ENCODE peak calls at places on chromosome 16, in seven cellular contexts. One of them, this sample, is unnamed.
A peak's percentile ranks its signal among the peaks of the same experiment; 100 is the strongest.

GRCh38 chr16:57186630-57187507 is 740 bp downstream of the RSPRY1 start:
- DNase-seq in uterus: peak; percentile 22
- DNase-seq in heart left ventricle: no peak
- DNase-seq in stomach: no peak
- DNase-seq in IMR-90: no peak
- DNase-seq in spleen: peak; percentile 79
- DNase-seq in Peyer's patch: peak; percentile 60
- DNase-seq in this sample: peak; percentile 14

GRCh38 chr16:62225675-62226074 is 189.4 kb upstream of the CDH8 start:
- DNase-seq in uterus: no peak
- DNase-seq in heart left ventricle: peak; percentile 63
- DNase-seq in stomach: peak; percentile 72
- DNase-seq in IMR-90: no peak
- DNase-seq in spleen: no peak
- DNase-seq in Peyer's patch: peak; percentile 54
- DNase-seq in this sample: no peak

GRCh38 chr16:11793840-11794239 is 3.2 kb downstream of the ZC3H7A start:
- DNase-seq in uterus: no peak
- DNase-seq in heart left ventricle: peak; percentile 39
- DNase-seq in stomach: no peak
- DNase-seq in IMR-90: no peak
- DNase-seq in spleen: no peak
- DNase-seq in Peyer's patch: peak; percentile 67
- DNase-seq in this sample: no peak

GRCh38 chr16:84144859-84145639 is at the start of the genes DNAAF1 and HSDL1:
- DNase-seq in uterus: peak; percentile 86
- DNase-seq in heart left ventricle: peak; percentile 91
- DNase-seq in stomach: peak; percentile 95
- DNase-seq in IMR-90: peak; percentile 73
- DNase-seq in spleen: peak; percentile 98
- DNase-seq in Peyer's patch: peak; percentile 96
- DNase-seq in this sample: peak; percentile 78

GRCh38 chr16:2449118-2449517 is 10.8 kb upstream of the TEDC2 start:
- DNase-seq in uterus: no peak
- DNase-seq in heart left ventricle: no peak
- DNase-seq in stomach: no peak
- DNase-seq in IMR-90: no peak
- DNase-seq in spleen: no peak
- DNase-seq in Peyer's patch: no peak
- DNase-seq in this sample: no peak

GRCh38 chr16:15057755-15058417 is 2.0 kb upstream of the NTAN1 start:
- DNase-seq in uterus: no peak
- DNase-seq in heart left ventricle: no peak
- DNase-seq in stomach: peak; percentile 39
- DNase-seq in IMR-90: no peak
- DNase-seq in spleen: no peak
- DNase-seq in Peyer's patch: no peak
- DNase-seq in this sample: no peak

GRCh38 chr16:7086842-7087616 is 245.6 kb upstream of the RBFOX1 start:
- DNase-seq in uterus: peak; percentile 10
- DNase-seq in heart left ventricle: peak; percentile 48
- DNase-seq in stomach: no peak
- DNase-seq in IMR-90: no peak
- DNase-seq in spleen: no peak
- DNase-seq in Peyer's patch: no peak
- DNase-seq in this sample: peak; percentile 10

GRCh38 chr16:70157105-70157476 is 16.5 kb upstream of the CLEC18C start:
- DNase-seq in uterus: no peak
- DNase-seq in heart left ventricle: no peak
- DNase-seq in stomach: no peak
- DNase-seq in IMR-90: no peak
- DNase-seq in spleen: peak; percentile 70
- DNase-seq in Peyer's patch: peak; percentile 46
- DNase-seq in this sample: no peak

GRCh38 chr16:89188064-89188441 is 12.3 kb downstream of the SLC22A31 start:
- DNase-seq in uterus: no peak
- DNase-seq in heart left ventricle: no peak
- DNase-seq in stomach: no peak
- DNase-seq in IMR-90: no peak
- DNase-seq in spleen: no peak
- DNase-seq in Peyer's patch: no peak
- DNase-seq in this sample: no peak

GRCh38 chr16:27313422-27314160 is at the start of gene IL4R:
- DNase-seq in uterus: peak; percentile 75
- DNase-seq in heart left ventricle: peak; percentile 88
- DNase-seq in stomach: peak; percentile 77
- DNase-seq in IMR-90: peak; percentile 77
- DNase-seq in spleen: peak; percentile 93
- DNase-seq in Peyer's patch: peak; percentile 80
- DNase-seq in this sample: peak; percentile 32

GRCh38 chr16:15980329-15980728 is 30.9 kb downstream of the ABCC1 start:
- DNase-seq in uterus: no peak
- DNase-seq in heart left ventricle: no peak
- DNase-seq in stomach: no peak
- DNase-seq in IMR-90: no peak
- DNase-seq in spleen: no peak
- DNase-seq in Peyer's patch: no peak
- DNase-seq in this sample: no peak

GRCh38 chr16:71855937-71856662 is 10.3 kb downstream of the ATXN1L start:
- DNase-seq in uterus: no peak
- DNase-seq in heart left ventricle: no peak
- DNase-seq in stomach: no peak
- DNase-seq in IMR-90: no peak
- DNase-seq in spleen: peak; percentile 67
- DNase-seq in Peyer's patch: no peak
- DNase-seq in this sample: no peak

GRCh38 chr16:89534147-89534788 is 26.1 kb downstream of the SPG7 start:
- DNase-seq in uterus: no peak
- DNase-seq in heart left ventricle: no peak
- DNase-seq in stomach: no peak
- DNase-seq in IMR-90: no peak
- DNase-seq in spleen: no peak
- DNase-seq in Peyer's patch: no peak
- DNase-seq in this sample: peak; percentile 46

GRCh38 chr16:65950211-65950610 is 416.3 kb upstream of the CDH5 start:
- DNase-seq in uterus: no peak
- DNase-seq in heart left ventricle: no peak
- DNase-seq in stomach: no peak
- DNase-seq in IMR-90: peak; percentile 15
- DNase-seq in spleen: no peak
- DNase-seq in Peyer's patch: no peak
- DNase-seq in this sample: no peak

GRCh38 chr16:77663711-77664110 is 58.6 kb upstream of the NUDT7 start:
- DNase-seq in uterus: no peak
- DNase-seq in heart left ventricle: no peak
- DNase-seq in stomach: no peak
- DNase-seq in IMR-90: no peak
- DNase-seq in spleen: no peak
- DNase-seq in Peyer's patch: no peak
- DNase-seq in this sample: no peak

GRCh38 chr16:77674888-77675287 is 47.4 kb upstream of the NUDT7 start:
- DNase-seq in uterus: no peak
- DNase-seq in heart left ventricle: no peak
- DNase-seq in stomach: no peak
- DNase-seq in IMR-90: peak; percentile 80
- DNase-seq in spleen: no peak
- DNase-seq in Peyer's patch: no peak
- DNase-seq in this sample: no peak

GRCh38 chr16:77669057-77669456 is 53.3 kb upstream of the NUDT7 start:
- DNase-seq in uterus: no peak
- DNase-seq in heart left ventricle: no peak
- DNase-seq in stomach: no peak
- DNase-seq in IMR-90: no peak
- DNase-seq in spleen: no peak
- DNase-seq in Peyer's patch: no peak
- DNase-seq in this sample: no peak
- TF ChIP-seq POLR2A in uterus: no peak
- TF ChIP-seq POLR2A in heart left ventricle: no peak
- TF ChIP-seq POLR2A in stomach: no peak
- TF ChIP-seq POLR2A in IMR-90: no peak
- TF ChIP-seq POLR2A in spleen: no peak
- TF ChIP-seq POLR2A in Peyer's patch: no peak
- TF ChIP-seq POLR2A in this sample: no peak

GRCh38 chr16:81457326-81458133 is 12.9 kb downstream of the CMIP start:
- DNase-seq in uterus: no peak
- DNase-seq in heart left ventricle: no peak
- DNase-seq in stomach: no peak
- DNase-seq in IMR-90: peak; percentile 76
- DNase-seq in spleen: no peak
- DNase-seq in Peyer's patch: peak; percentile 71
- DNase-seq in this sample: no peak

GRCh38 chr16:81461243-81461642 is 16.6 kb downstream of the CMIP start:
- DNase-seq in uterus: no peak
- DNase-seq in heart left ventricle: no peak
- DNase-seq in stomach: no peak
- DNase-seq in IMR-90: no peak
- DNase-seq in spleen: no peak
- DNase-seq in Peyer's patch: no peak
- DNase-seq in this sample: no peak

GRCh38 chr16:81460075-81460474 is 15.5 kb downstream of the CMIP start:
- DNase-seq in uterus: no peak
- DNase-seq in heart left ventricle: no peak
- DNase-seq in stomach: no peak
- DNase-seq in IMR-90: no peak
- DNase-seq in spleen: no peak
- DNase-seq in Peyer's patch: no peak
- DNase-seq in this sample: no peak

GRCh38 chr16:81458149-81458669 is 13.6 kb downstream of the CMIP start:
- DNase-seq in uterus: no peak
- DNase-seq in heart left ventricle: no peak
- DNase-seq in stomach: no peak
- DNase-seq in IMR-90: no peak
- DNase-seq in spleen: no peak
- DNase-seq in Peyer's patch: no peak
- DNase-seq in this sample: no peak

DNA sequence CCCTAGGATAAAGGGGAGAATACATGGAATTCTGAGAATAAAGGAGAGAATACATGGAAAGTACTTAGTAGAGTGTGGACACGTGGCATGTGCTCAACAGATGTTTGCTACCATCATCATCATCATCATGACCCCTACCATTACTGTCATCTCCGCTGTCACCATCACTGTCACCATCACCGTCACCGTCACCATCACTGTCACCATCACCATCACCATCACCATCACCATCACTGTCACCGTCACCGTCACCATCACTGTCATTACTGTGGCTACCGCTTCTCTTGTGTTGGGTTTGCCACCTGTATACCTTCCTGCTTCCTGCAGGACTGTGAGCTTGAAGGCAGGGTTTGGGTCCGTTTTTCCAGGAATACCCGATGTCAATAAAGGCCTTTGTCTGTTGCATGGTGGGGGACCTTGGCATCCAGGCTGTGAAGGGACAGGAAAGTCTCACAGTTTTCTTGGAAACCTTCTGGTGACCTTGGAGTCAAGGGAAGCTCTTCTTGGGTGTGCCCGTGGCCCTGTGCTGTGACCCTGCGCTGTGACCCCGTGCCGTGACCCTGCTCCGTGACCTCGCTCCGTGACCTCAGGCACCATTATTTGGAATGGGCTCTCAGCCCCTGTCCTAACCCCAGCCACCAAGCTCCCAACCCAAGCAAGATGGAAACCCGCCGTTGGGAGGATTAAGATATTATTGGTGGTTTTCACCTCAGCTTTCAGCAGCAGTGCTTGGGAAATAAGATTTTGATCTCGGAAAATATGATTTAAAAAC is 14.4 kb downstream of the CMIP start:
- DNase-seq in uterus: no peak
- DNase-seq in heart left ventricle: no peak
- DNase-seq in stomach: no peak
- DNase-seq in IMR-90: no peak
- DNase-seq in spleen: no peak
- DNase-seq in Peyer's patch: no peak
- DNase-seq in this sample: no peak
- H3K4me1 ChIP-seq in uterus: peaks cover 7% of the 10 kb centered on the region
- H3K4me1 ChIP-seq in heart left ventricle: peaks cover 15% of the 10 kb centered on the region
- H3K4me1 ChIP-seq in stomach: peaks cover 51% of the 10 kb centered on the region
- H3K4me1 ChIP-seq in IMR-90: peaks cover 10% of the 10 kb centered on the region
- H3K4me1 ChIP-seq in spleen: peaks cover 82% of the 10 kb centered on the region
- H3K4me1 ChIP-seq in Peyer's patch: peaks cover 11% of the 10 kb centered on the region
- H3K4me1 ChIP-seq in this sample: no peaks in the 10 kb centered on the region

GRCh38 chr16:48366165-48367093 is 18.8 kb downstream of the SIAH1 start:
- DNase-seq in uterus: peak; percentile 60
- DNase-seq in heart left ventricle: no peak
- DNase-seq in stomach: peak; percentile 53
- DNase-seq in IMR-90: peak; percentile 90
- DNase-seq in spleen: no peak
- DNase-seq in Peyer's patch: no peak
- DNase-seq in this sample: peak; percentile 67

GRCh38 chr16:48365030-48365600 is 20.1 kb downstream of the SIAH1 start:
- DNase-seq in uterus: no peak
- DNase-seq in heart left ventricle: no peak
- DNase-seq in stomach: no peak
- DNase-seq in IMR-90: no peak
- DNase-seq in spleen: no peak
- DNase-seq in Peyer's patch: no peak
- DNase-seq in this sample: no peak

GRCh38 chr16:48367443-48368049 is 17.7 kb downstream of the SIAH1 start:
- DNase-seq in uterus: no peak
- DNase-seq in heart left ventricle: no peak
- DNase-seq in stomach: no peak
- DNase-seq in IMR-90: no peak
- DNase-seq in spleen: no peak
- DNase-seq in Peyer's patch: no peak
- DNase-seq in this sample: no peak

GRCh38 chr16:48369765-48370164 is 15.4 kb downstream of the SIAH1 start:
- DNase-seq in uterus: no peak
- DNase-seq in heart left ventricle: no peak
- DNase-seq in stomach: no peak
- DNase-seq in IMR-90: no peak
- DNase-seq in spleen: no peak
- DNase-seq in Peyer's patch: no peak
- DNase-seq in this sample: no peak

DNA sequence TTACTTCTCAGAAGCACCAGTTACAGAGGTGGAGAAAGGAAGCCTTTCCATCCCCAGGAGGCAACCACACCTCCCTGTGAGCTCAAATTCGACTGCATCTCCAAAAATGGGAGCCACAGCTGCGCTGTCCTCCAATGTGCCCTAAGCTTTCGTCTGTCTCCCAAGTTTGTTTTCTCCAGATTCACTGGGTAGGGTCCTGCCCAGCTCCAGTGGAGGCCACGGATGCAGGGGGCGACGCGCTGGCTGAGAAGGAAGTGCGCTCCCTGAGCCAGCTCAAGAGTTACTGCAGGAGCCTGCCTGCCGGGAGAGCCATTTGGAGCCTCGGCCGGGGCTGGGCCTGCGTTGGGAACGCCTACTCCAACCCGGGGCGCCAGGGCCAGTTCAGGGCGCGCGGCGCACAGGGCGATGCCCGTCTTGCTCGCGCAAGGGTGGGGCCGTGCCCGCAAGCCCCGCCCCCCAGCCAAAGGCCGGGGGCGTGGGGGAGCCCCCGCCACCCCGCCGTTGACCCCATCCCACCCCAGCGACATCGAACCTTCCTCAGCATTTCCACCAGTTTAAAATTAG is 19.5 kb downstream of the SIAH1 start:
- DNase-seq in uterus: peak; percentile 81
- DNase-seq in heart left ventricle: peak; percentile 95
- DNase-seq in stomach: peak; percentile 94
- DNase-seq in IMR-90: peak; percentile 80
- DNase-seq in spleen: peak; percentile 97
- DNase-seq in Peyer's patch: peak; percentile 95
- DNase-seq in this sample: peak; percentile 82
- TF ChIP-seq CTCF in uterus: no peak
- TF ChIP-seq CTCF in heart left ventricle: peak; percentile 18
- TF ChIP-seq CTCF in stomach: no peak
- TF ChIP-seq CTCF in IMR-90: no peak
- TF ChIP-seq CTCF in spleen: no peak
- TF ChIP-seq CTCF in Peyer's patch: no peak
- TF ChIP-seq CTCF in this sample: no peak

GRCh38 chr16:69085032-69085695 is 20.3 kb upstream of the HAS3 start:
- DNase-seq in uterus: no peak
- DNase-seq in heart left ventricle: no peak
- DNase-seq in stomach: no peak
- DNase-seq in IMR-90: no peak
- DNase-seq in spleen: no peak
- DNase-seq in Peyer's patch: no peak
- DNase-seq in this sample: no peak
- TF ChIP-seq POLR2A in uterus: no peak
- TF ChIP-seq POLR2A in heart left ventricle: no peak
- TF ChIP-seq POLR2A in stomach: no peak
- TF ChIP-seq POLR2A in IMR-90: no peak
- TF ChIP-seq POLR2A in spleen: no peak
- TF ChIP-seq POLR2A in Peyer's patch: no peak
- TF ChIP-seq POLR2A in this sample: no peak

This sample was measured in gastrocnemius medialis.